ENCODE peak calls at places on chromosomes 6 and 20, in five cellular contexts. Z is activated CD4-positive, CD25-positive, alpha-beta regulatory T cell; E is Peyer's patch; L is left cardiac atrium; F is NCI-H1105 treated with DMSO at 0.1 percent for 48 hours. A is an unnamed sample.
A peak's percentile ranks its signal among the peaks of the same experiment; 100 is the strongest.

GRCh38 chr20:53865905-53866786 is 204.2 kb downstream of the BCAS1 start:
- DNase-seq in F (peak; percentile 31), Z (no peak), E (peak; percentile 30), L (no peak), A (no peak)

GRCh38 chr20:63328716-63329275 is 32.4 kb downstream of the CHRNA4 start:
- DNase-seq in E (no peak), F (no peak), Z (no peak), L (no peak), A (no peak)

GRCh38 chr20:64121586-64121985 is 14.2 kb upstream of the NPBWR2 start:
- DNase-seq in F (no peak), Z (no peak), L (peak; percentile 3), E (peak; percentile 13), A (no peak)

GRCh38 chr20:20461526-20461925 is 93.6 kb downstream of the INSM1 start:
- DNase-seq in L (no peak), Z (no peak), F (no peak), E (no peak), A (no peak)

GRCh38 chr6:41957117-41957516 is 15.5 kb upstream of the CCND3 start:
- DNase-seq in L (no peak), E (no peak), Z (no peak), F (no peak), A (no peak)

GRCh38 chr20:35269055-35269781 is 8.7 kb downstream of the MMP24OS start:
- DNase-seq in E (peak; percentile 46), L (peak; percentile 68), F (peak; percentile 34), Z (no peak), A (peak; percentile 71)

GRCh38 chr6:113854531-113855499 is 2.3 kb upstream of the MARCKS start:
- DNase-seq in F (peak; percentile 93), Z (no peak), L (peak; percentile 72), E (peak; percentile 81), A (peak; percentile 75)

GRCh38 chr6:168214586-168215104 is 104.9 kb downstream of the DACT2 start:
- DNase-seq in L (no peak), Z (no peak), F (no peak), E (peak; percentile 14), A (no peak)